ENCODE peak calls at places on chromosomes 12 and 14, in six cellular contexts. One of them, this sample, is unnamed.

GRCh38 chr12:127126260-127126628 is 1140.7 kb upstream of the TMEM132C start:
- DNase-seq in GM13976: no peak
- DNase-seq in A549: no peak
- DNase-seq in A673: no peak
- DNase-seq in cardiac fibroblast: no peak
- DNase-seq in neural crest cell: no peak
- DNase-seq in this sample: no peak

GRCh38 chr12:67623259-67623658 is 25.3 kb upstream of the DYRK2 start:
- DNase-seq in GM13976: no peak
- DNase-seq in A549: no peak
- DNase-seq in A673: no peak
- DNase-seq in cardiac fibroblast: no peak
- DNase-seq in neural crest cell: no peak
- DNase-seq in this sample: no peak

GRCh38 chr12:56931474-56931978 is 2.7 kb downstream of the SDR9C7 start:
- DNase-seq in GM13976: peak
- DNase-seq in A549: peak
- DNase-seq in A673: peak
- DNase-seq in cardiac fibroblast: peak
- DNase-seq in neural crest cell: peak
- DNase-seq in this sample: no peak

GRCh38 chr12:42180990-42181611 is 36.4 kb upstream of the GXYLT1 start:
- DNase-seq in GM13976: no peak
- DNase-seq in A549: no peak
- DNase-seq in A673: peak
- DNase-seq in cardiac fibroblast: peak
- DNase-seq in neural crest cell: no peak
- DNase-seq in this sample: no peak

GRCh38 chr14:95365401-95365800 is 45.7 kb upstream of the CLMN start:
- DNase-seq in GM13976: no peak
- DNase-seq in A549: peak
- DNase-seq in A673: no peak
- DNase-seq in cardiac fibroblast: peak
- DNase-seq in neural crest cell: no peak
- DNase-seq in this sample: no peak

GRCh38 chr14:100107236-100107635 is 42.0 kb downstream of the EVL start:
- DNase-seq in GM13976: no peak
- DNase-seq in A549: no peak
- DNase-seq in A673: no peak
- DNase-seq in cardiac fibroblast: no peak
- DNase-seq in neural crest cell: no peak
- DNase-seq in this sample: no peak

GRCh38 chr12:65106948-65107347 is 14.2 kb downstream of the WIF1 start:
- DNase-seq in GM13976: peak
- DNase-seq in A549: peak
- DNase-seq in A673: no peak
- DNase-seq in cardiac fibroblast: peak
- DNase-seq in neural crest cell: no peak
- DNase-seq in this sample: peak

GRCh38 chr12:67091204-67091603 is 178.0 kb upstream of the CAND1 start:
- DNase-seq in GM13976: no peak
- DNase-seq in A549: no peak
- DNase-seq in A673: peak
- DNase-seq in cardiac fibroblast: no peak
- DNase-seq in neural crest cell: no peak
- DNase-seq in this sample: no peak

GRCh38 chr12:78470354-78471195 is 394.0 kb upstream of the SYT1 start:
- DNase-seq in GM13976: no peak
- DNase-seq in A549: peak
- DNase-seq in A673: peak
- DNase-seq in cardiac fibroblast: peak
- DNase-seq in neural crest cell: peak
- DNase-seq in this sample: no peak
- TF ChIP-seq CTCF in GM13976: no peak
- TF ChIP-seq CTCF in A549: peak
- TF ChIP-seq CTCF in A673: peak
- TF ChIP-seq CTCF in cardiac fibroblast: peak
- TF ChIP-seq CTCF in neural crest cell: peak
- TF ChIP-seq CTCF in this sample: peak

GRCh38 chr14:45201908-45202307 is 51.1 kb downstream of the MIS18BP1 start:
- DNase-seq in GM13976: no peak
- DNase-seq in A549: peak
- DNase-seq in A673: peak
- DNase-seq in cardiac fibroblast: peak
- DNase-seq in neural crest cell: no peak
- DNase-seq in this sample: peak
- TF ChIP-seq CTCF in GM13976: peak
- TF ChIP-seq CTCF in A549: no peak
- TF ChIP-seq CTCF in A673: peak
- TF ChIP-seq CTCF in cardiac fibroblast: peak
- TF ChIP-seq CTCF in neural crest cell: no peak
- TF ChIP-seq CTCF in this sample: peak

GRCh38 chr14:59464651-59465569 is at the start of gene GPR135:
- DNase-seq in GM13976: peak
- DNase-seq in A549: no peak
- DNase-seq in A673: peak
- DNase-seq in cardiac fibroblast: peak
- DNase-seq in neural crest cell: peak
- DNase-seq in this sample: peak
- TF ChIP-seq CTCF in GM13976: no peak
- TF ChIP-seq CTCF in A549: no peak
- TF ChIP-seq CTCF in A673: no peak
- TF ChIP-seq CTCF in cardiac fibroblast: no peak
- TF ChIP-seq CTCF in neural crest cell: no peak
- TF ChIP-seq CTCF in this sample: no peak

DNA sequence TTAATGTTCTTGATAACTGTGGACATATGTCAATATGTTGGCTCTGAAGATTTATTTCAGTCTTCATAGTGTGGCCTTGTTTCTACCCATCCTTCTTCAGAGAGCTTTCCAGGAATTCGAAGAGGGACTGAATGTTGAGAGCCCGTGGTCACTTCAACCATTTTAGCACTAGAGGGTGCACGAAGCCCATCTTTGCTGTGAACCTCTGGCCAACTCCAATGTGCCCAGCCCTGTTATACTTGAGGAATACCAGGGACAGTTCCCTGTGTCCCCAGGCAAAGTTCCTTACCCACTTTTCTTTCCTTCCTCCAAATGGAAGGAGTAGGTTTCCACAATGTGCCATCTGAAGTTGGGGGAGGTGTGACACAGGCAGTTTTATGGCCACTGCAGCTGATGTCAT is 603.5 kb downstream of the RPL10L start:
- DNase-seq in GM13976: no peak
- DNase-seq in A549: peak
- DNase-seq in A673: peak
- DNase-seq in cardiac fibroblast: no peak
- DNase-seq in neural crest cell: peak
- DNase-seq in this sample: no peak
- TF ChIP-seq CTCF in GM13976: no peak
- TF ChIP-seq CTCF in A549: no peak
- TF ChIP-seq CTCF in A673: peak
- TF ChIP-seq CTCF in cardiac fibroblast: no peak
- TF ChIP-seq CTCF in neural crest cell: no peak
- TF ChIP-seq CTCF in this sample: peak

GRCh38 chr12:105072888-105073488 is 11.3 kb downstream of the ALDH1L2 start:
- DNase-seq in GM13976: no peak
- DNase-seq in A549: no peak
- DNase-seq in A673: no peak
- DNase-seq in cardiac fibroblast: no peak
- DNase-seq in neural crest cell: no peak
- DNase-seq in this sample: peak

GRCh38 chr12:105079011-105079570 is 5.2 kb downstream of the ALDH1L2 start:
- DNase-seq in GM13976: no peak
- DNase-seq in A549: no peak
- DNase-seq in A673: no peak
- DNase-seq in cardiac fibroblast: no peak
- DNase-seq in neural crest cell: no peak
- DNase-seq in this sample: no peak

GRCh38 chr12:105076098-105076497 is 8.2 kb downstream of the ALDH1L2 start:
- DNase-seq in GM13976: no peak
- DNase-seq in A549: no peak
- DNase-seq in A673: no peak
- DNase-seq in cardiac fibroblast: peak
- DNase-seq in neural crest cell: no peak
- DNase-seq in this sample: no peak

GRCh38 chr12:105077435-105077834 is 6.8 kb downstream of the ALDH1L2 start:
- DNase-seq in GM13976: no peak
- DNase-seq in A549: no peak
- DNase-seq in A673: no peak
- DNase-seq in cardiac fibroblast: peak
- DNase-seq in neural crest cell: no peak
- DNase-seq in this sample: no peak

DNA sequence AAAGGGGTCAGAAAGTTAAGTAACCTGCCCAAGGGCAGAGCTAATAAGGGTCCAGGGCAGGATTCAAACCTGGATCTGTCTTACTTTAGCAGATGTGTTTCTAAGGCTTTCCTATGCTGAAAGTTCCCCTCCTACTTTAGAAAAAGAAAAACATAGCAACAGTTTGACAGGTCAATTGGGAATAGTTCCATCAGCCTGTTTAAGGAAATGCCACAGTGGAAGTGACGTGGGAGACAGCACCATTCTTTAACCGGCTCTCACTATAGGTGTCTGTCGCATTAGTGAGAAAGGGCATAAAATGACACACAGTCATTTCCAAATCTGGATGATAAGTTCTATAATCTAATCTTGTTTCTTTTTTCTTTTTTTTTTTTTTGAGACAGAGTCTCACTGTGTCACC is 7.3 kb downstream of the ALDH1L2 start:
- DNase-seq in GM13976: no peak
- DNase-seq in A549: no peak
- DNase-seq in A673: no peak
- DNase-seq in cardiac fibroblast: no peak
- DNase-seq in neural crest cell: no peak
- DNase-seq in this sample: no peak
- TF ChIP-seq CTCF in GM13976: no peak
- TF ChIP-seq CTCF in A549: no peak
- TF ChIP-seq CTCF in A673: no peak
- TF ChIP-seq CTCF in cardiac fibroblast: no peak
- TF ChIP-seq CTCF in neural crest cell: no peak
- TF ChIP-seq CTCF in this sample: no peak

GRCh38 chr12:15216036-15216889 is 5.0 kb downstream of the RERG start:
- DNase-seq in GM13976: no peak
- DNase-seq in A549: peak
- DNase-seq in A673: no peak
- DNase-seq in cardiac fibroblast: no peak
- DNase-seq in neural crest cell: no peak
- DNase-seq in this sample: no peak

GRCh38 chr12:15214851-15215601 is 6.2 kb downstream of the RERG start:
- DNase-seq in GM13976: no peak
- DNase-seq in A549: no peak
- DNase-seq in A673: no peak
- DNase-seq in cardiac fibroblast: no peak
- DNase-seq in neural crest cell: no peak
- DNase-seq in this sample: no peak

GRCh38 chr12:15209782-15210181 is 11.4 kb downstream of the RERG start:
- DNase-seq in GM13976: no peak
- DNase-seq in A549: peak
- DNase-seq in A673: no peak
- DNase-seq in cardiac fibroblast: peak
- DNase-seq in neural crest cell: no peak
- DNase-seq in this sample: no peak

GRCh38 chr12:15208871-15209656 is 12.2 kb downstream of the RERG start:
- DNase-seq in GM13976: no peak
- DNase-seq in A549: no peak
- DNase-seq in A673: no peak
- DNase-seq in cardiac fibroblast: peak
- DNase-seq in neural crest cell: no peak
- DNase-seq in this sample: no peak

DNA sequence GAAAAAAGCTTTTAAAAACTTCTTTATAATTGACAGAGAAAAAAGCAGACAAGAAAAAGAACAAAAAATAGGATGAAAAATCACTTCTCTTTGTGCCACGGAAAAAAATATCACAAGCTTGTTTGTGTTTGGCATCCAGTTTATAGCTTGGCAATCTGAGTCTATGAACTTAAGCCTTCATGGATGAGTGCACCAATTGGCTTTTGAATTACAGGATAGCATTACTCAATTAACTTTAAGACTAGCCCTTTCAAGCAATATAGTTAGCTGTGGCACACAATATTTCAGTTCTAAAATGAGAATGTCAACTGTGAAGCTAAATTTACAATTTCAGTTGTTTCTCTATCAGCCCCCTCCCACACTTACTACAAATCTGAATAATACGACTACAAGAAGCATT is 8.3 kb downstream of the RERG start:
- DNase-seq in GM13976: no peak
- DNase-seq in A549: no peak
- DNase-seq in A673: peak
- DNase-seq in cardiac fibroblast: no peak
- DNase-seq in neural crest cell: no peak
- DNase-seq in this sample: no peak
- TF ChIP-seq CTCF in GM13976: no peak
- TF ChIP-seq CTCF in A549: no peak
- TF ChIP-seq CTCF in A673: no peak
- TF ChIP-seq CTCF in cardiac fibroblast: no peak
- TF ChIP-seq CTCF in neural crest cell: no peak
- TF ChIP-seq CTCF in this sample: no peak

GRCh38 chr14:74671789-74672188 is 41.1 kb downstream of the AREL1 start:
- DNase-seq in GM13976: no peak
- DNase-seq in A549: no peak
- DNase-seq in A673: no peak
- DNase-seq in cardiac fibroblast: peak
- DNase-seq in neural crest cell: no peak
- DNase-seq in this sample: no peak

GRCh38 chr14:74669846-74670245 is 43.0 kb downstream of the AREL1 start:
- DNase-seq in GM13976: no peak
- DNase-seq in A549: no peak
- DNase-seq in A673: no peak
- DNase-seq in cardiac fibroblast: no peak
- DNase-seq in neural crest cell: no peak
- DNase-seq in this sample: no peak

GRCh38 chr14:74667758-74668157 is 45.1 kb downstream of the AREL1 start:
- DNase-seq in GM13976: no peak
- DNase-seq in A549: no peak
- DNase-seq in A673: no peak
- DNase-seq in cardiac fibroblast: peak
- DNase-seq in neural crest cell: no peak
- DNase-seq in this sample: no peak

GRCh38 chr14:74673768-74674167 is 39.1 kb downstream of the AREL1 start:
- DNase-seq in GM13976: no peak
- DNase-seq in A549: no peak
- DNase-seq in A673: no peak
- DNase-seq in cardiac fibroblast: no peak
- DNase-seq in neural crest cell: no peak
- DNase-seq in this sample: no peak

GRCh38 chr14:74670726-74671125 is 42.2 kb downstream of the AREL1 start:
- DNase-seq in GM13976: no peak
- DNase-seq in A549: no peak
- DNase-seq in A673: no peak
- DNase-seq in cardiac fibroblast: peak
- DNase-seq in neural crest cell: no peak
- DNase-seq in this sample: no peak
- TF ChIP-seq CTCF in GM13976: no peak
- TF ChIP-seq CTCF in A549: no peak
- TF ChIP-seq CTCF in A673: no peak
- TF ChIP-seq CTCF in cardiac fibroblast: no peak
- TF ChIP-seq CTCF in neural crest cell: no peak
- TF ChIP-seq CTCF in this sample: no peak

This sample was measured in GM10248.